ENCODE peak calls at places on chromosomes 16 and 17, in seven cellular contexts. One of them, this sample, is unnamed.

GRCh38 chr17:79282294-79282693 is 207.7 kb downstream of the ENGASE start:
- DNase-seq in activated T-cell treated with anti-CD3 and anti-CD28 coated beads, Interleukin-2, amount 50 U/mL, for 72 hours: no peak
- DNase-seq in ascending aorta: no peak
- DNase-seq in A172: no peak
- DNase-seq in fibroblast of mammary gland: no peak
- DNase-seq in CD8-positive, alpha-beta memory T cell: no peak
- DNase-seq in fibroblast of pulmonary artery: no peak
- DNase-seq in this sample: no peak

GRCh38 chr17:49748791-49749190 is 15.1 kb downstream of the FAM117A start:
- DNase-seq in activated T-cell treated with anti-CD3 and anti-CD28 coated beads, Interleukin-2, amount 50 U/mL, for 72 hours: peak
- DNase-seq in ascending aorta: no peak
- DNase-seq in A172: no peak
- DNase-seq in fibroblast of mammary gland: no peak
- DNase-seq in CD8-positive, alpha-beta memory T cell: peak
- DNase-seq in fibroblast of pulmonary artery: no peak
- DNase-seq in this sample: no peak

GRCh38 chr17:20300399-20301037 is 166.8 kb downstream of the LGALS9B start:
- DNase-seq in activated T-cell treated with anti-CD3 and anti-CD28 coated beads, Interleukin-2, amount 50 U/mL, for 72 hours: no peak
- DNase-seq in ascending aorta: peak
- DNase-seq in A172: peak
- DNase-seq in fibroblast of mammary gland: peak
- DNase-seq in CD8-positive, alpha-beta memory T cell: no peak
- DNase-seq in fibroblast of pulmonary artery: peak
- DNase-seq in this sample: no peak

GRCh38 chr17:10617120-10617505 is 40.0 kb downstream of the MYH3 start:
- DNase-seq in activated T-cell treated with anti-CD3 and anti-CD28 coated beads, Interleukin-2, amount 50 U/mL, for 72 hours: no peak
- DNase-seq in ascending aorta: no peak
- DNase-seq in A172: no peak
- DNase-seq in fibroblast of mammary gland: no peak
- DNase-seq in CD8-positive, alpha-beta memory T cell: no peak
- DNase-seq in fibroblast of pulmonary artery: no peak
- DNase-seq in this sample: no peak

GRCh38 chr17:9472541-9472940 is 103.1 kb downstream of the STX8 start:
- DNase-seq in activated T-cell treated with anti-CD3 and anti-CD28 coated beads, Interleukin-2, amount 50 U/mL, for 72 hours: no peak
- DNase-seq in ascending aorta: no peak
- DNase-seq in A172: peak
- DNase-seq in fibroblast of mammary gland: peak
- DNase-seq in CD8-positive, alpha-beta memory T cell: no peak
- DNase-seq in fibroblast of pulmonary artery: peak
- DNase-seq in this sample: no peak

GRCh38 chr17:59330314-59330942 is 1.0 kb upstream of the YPEL2 start:
- DNase-seq in activated T-cell treated with anti-CD3 and anti-CD28 coated beads, Interleukin-2, amount 50 U/mL, for 72 hours: no peak
- DNase-seq in ascending aorta: peak
- DNase-seq in A172: no peak
- DNase-seq in fibroblast of mammary gland: peak
- DNase-seq in CD8-positive, alpha-beta memory T cell: no peak
- DNase-seq in fibroblast of pulmonary artery: no peak
- DNase-seq in this sample: peak

GRCh38 chr17:37736428-37736827 is 8.4 kb downstream of the HNF1B start:
- DNase-seq in activated T-cell treated with anti-CD3 and anti-CD28 coated beads, Interleukin-2, amount 50 U/mL, for 72 hours: peak
- DNase-seq in ascending aorta: no peak
- DNase-seq in A172: no peak
- DNase-seq in fibroblast of mammary gland: no peak
- DNase-seq in CD8-positive, alpha-beta memory T cell: no peak
- DNase-seq in fibroblast of pulmonary artery: no peak
- DNase-seq in this sample: no peak

GRCh38 chr16:52466998-52467397 is 79.9 kb downstream of the TOX3 start:
- DNase-seq in activated T-cell treated with anti-CD3 and anti-CD28 coated beads, Interleukin-2, amount 50 U/mL, for 72 hours: no peak
- DNase-seq in ascending aorta: no peak
- DNase-seq in A172: no peak
- DNase-seq in fibroblast of mammary gland: no peak
- DNase-seq in CD8-positive, alpha-beta memory T cell: no peak
- DNase-seq in fibroblast of pulmonary artery: no peak
- DNase-seq in this sample: no peak

GRCh38 chr17:31310260-31310659 is 3.6 kb downstream of the EVI2B start:
- DNase-seq in activated T-cell treated with anti-CD3 and anti-CD28 coated beads, Interleukin-2, amount 50 U/mL, for 72 hours: peak
- DNase-seq in ascending aorta: no peak
- DNase-seq in A172: no peak
- DNase-seq in fibroblast of mammary gland: no peak
- DNase-seq in CD8-positive, alpha-beta memory T cell: peak
- DNase-seq in fibroblast of pulmonary artery: no peak
- DNase-seq in this sample: no peak

GRCh38 chr17:13437966-13438779 is 163.6 kb downstream of the HS3ST3A1 start:
- DNase-seq in activated T-cell treated with anti-CD3 and anti-CD28 coated beads, Interleukin-2, amount 50 U/mL, for 72 hours: no peak
- DNase-seq in ascending aorta: no peak
- DNase-seq in A172: no peak
- DNase-seq in fibroblast of mammary gland: peak
- DNase-seq in CD8-positive, alpha-beta memory T cell: no peak
- DNase-seq in fibroblast of pulmonary artery: no peak
- DNase-seq in this sample: no peak

GRCh38 chr17:44273607-44274006 is 5.7 kb upstream of the SLC4A1 start:
- DNase-seq in activated T-cell treated with anti-CD3 and anti-CD28 coated beads, Interleukin-2, amount 50 U/mL, for 72 hours: no peak
- DNase-seq in ascending aorta: no peak
- DNase-seq in A172: no peak
- DNase-seq in fibroblast of mammary gland: no peak
- DNase-seq in CD8-positive, alpha-beta memory T cell: no peak
- DNase-seq in fibroblast of pulmonary artery: no peak
- DNase-seq in this sample: no peak

GRCh38 chr16:79970551-79971236 is 370.2 kb upstream of the MAF start:
- DNase-seq in activated T-cell treated with anti-CD3 and anti-CD28 coated beads, Interleukin-2, amount 50 U/mL, for 72 hours: no peak
- DNase-seq in ascending aorta: no peak
- DNase-seq in A172: peak
- DNase-seq in fibroblast of mammary gland: peak
- DNase-seq in CD8-positive, alpha-beta memory T cell: no peak
- DNase-seq in fibroblast of pulmonary artery: peak
- DNase-seq in this sample: no peak

GRCh38 chr17:7041607-7042506 is 2.0 kb downstream of the SLC16A11 start:
- DNase-seq in activated T-cell treated with anti-CD3 and anti-CD28 coated beads, Interleukin-2, amount 50 U/mL, for 72 hours: no peak
- DNase-seq in ascending aorta: no peak
- DNase-seq in A172: no peak
- DNase-seq in fibroblast of mammary gland: no peak
- DNase-seq in CD8-positive, alpha-beta memory T cell: peak
- DNase-seq in fibroblast of pulmonary artery: no peak
- DNase-seq in this sample: no peak

GRCh38 chr17:78484300-78485159 is 92.7 kb downstream of the DNAH17 start:
- DNase-seq in activated T-cell treated with anti-CD3 and anti-CD28 coated beads, Interleukin-2, amount 50 U/mL, for 72 hours: peak
- DNase-seq in ascending aorta: no peak
- DNase-seq in A172: no peak
- DNase-seq in fibroblast of mammary gland: no peak
- DNase-seq in CD8-positive, alpha-beta memory T cell: peak
- DNase-seq in fibroblast of pulmonary artery: no peak
- DNase-seq in this sample: no peak

This sample was measured in cerebellar nuclear complex.